ENCODE peak calls at places on chromosomes 11 and 22, in six cellular contexts. F is lower lobe of right lung, R is astrocyte of the spinal cord, K is progenitor cell of endocrine pancreas, T is heart right ventricle, Q is cardiac muscle cell. W is an unnamed sample.

GRCh38 chr11:95156916-95157568 is 67.4 kb downstream of the ENDOD1 start:
- DNase-seq in F (no peak), R (no peak), K (no peak), T (no peak), Q (no peak), W (no peak)

GRCh38 chr22:38694049-38694448 is 6.7 kb downstream of the JOSD1 start:
- DNase-seq in F (no peak), R (no peak), K (no peak), T (no peak), Q (no peak), W (no peak)

GRCh38 chr22:25368271-25368670 is 148.8 kb downstream of the CRYBB2 start:
- DNase-seq in F (no peak), R (peak), K (no peak), T (no peak), Q (no peak), W (no peak)

GRCh38 chr11:75582461-75582934 is 20.4 kb downstream of the SERPINH1 start:
- DNase-seq in F (no peak), R (no peak), K (no peak), T (no peak), Q (no peak), W (no peak)

GRCh38 chr22:28885939-28886338 is 2.6 kb downstream of the ZNRF3 start:
- DNase-seq in F (no peak), R (peak), K (no peak), T (no peak), Q (no peak), W (no peak)

GRCh38 chr11:131616456-131616855 is 246.0 kb downstream of the NTM start:
- DNase-seq in F (no peak), R (no peak), K (no peak), T (no peak), Q (no peak), W (no peak)

GRCh38 chr11:97683733-97684132 is 1293.9 kb downstream of the JRKL start:
- DNase-seq in F (no peak), R (no peak), K (no peak), T (no peak), Q (no peak), W (no peak)

GRCh38 chr11:32562839-32563599 is 20.6 kb upstream of the EIF3M start:
- DNase-seq in F (no peak), R (no peak), K (no peak), T (no peak), Q (no peak), W (no peak)

GRCh38 chr22:28232231-28232630 is 313.2 kb upstream of the PITPNB start:
- DNase-seq in F (no peak), R (no peak), K (no peak), T (no peak), Q (no peak), W (no peak)

GRCh38 chr11:110000045-110000502 is 93.1 kb upstream of the ZC3H12C start:
- DNase-seq in F (no peak), R (peak), K (no peak), T (no peak), Q (peak), W (no peak)

GRCh38 chr11:68386331-68386978 is 74.1 kb downstream of the LRP5 start:
- DNase-seq in F (no peak), R (no peak), K (no peak), T (no peak), Q (no peak), W (no peak)

GRCh38 chr22:17085277-17086091 is 684 bp downstream of the IL17RA start:
- DNase-seq in F (peak), R (no peak), K (no peak), T (peak), Q (no peak), W (no peak)

GRCh38 chr11:284081-285020 is 4.6 kb upstream of the PGGHG start:
- DNase-seq in F (no peak), R (no peak), K (no peak), T (no peak), Q (no peak), W (no peak)

GRCh38 chr11:17439316-17439782 is 37.3 kb downstream of the ABCC8 start:
- DNase-seq in F (no peak), R (no peak), K (no peak), T (no peak), Q (no peak), W (no peak)

GRCh38 chr11:1177771-1178090 is 20.0 kb downstream of the MUC5AC start:
- DNase-seq in F (no peak), R (no peak), K (no peak), T (no peak), Q (no peak), W (no peak)

GRCh38 chr22:27283714-27284113 is 517.8 kb downstream of the MN1 start:
- DNase-seq in F (no peak), R (no peak), K (no peak), T (no peak), Q (no peak), W (no peak)

GRCh38 chr11:129636926-129637325 is 178.7 kb upstream of the TMEM45B start:
- DNase-seq in F (no peak), R (peak), K (no peak), T (no peak), Q (no peak), W (no peak)

GRCh38 chr11:19259487-19260345 is 19.0 kb upstream of the E2F8 start:
- DNase-seq in F (peak), R (peak), K (peak), T (peak), Q (peak), W (no peak)

GRCh38 chr22:43881091-43882061 is 10.4 kb downstream of the PNPLA5 start:
- DNase-seq in F (no peak), R (no peak), K (no peak), T (no peak), Q (no peak), W (no peak)

GRCh38 chr22:46267431-46268279 is at the start of gene TTC38:
- DNase-seq in F (peak), R (peak), K (peak), T (peak), Q (peak), W (peak)
- TF ChIP-seq CTCF in F (no peak), R (no peak), K (no peak), T (no peak), Q (no peak), W (no peak)

GRCh38 chr22:34015642-34016041 is 95.4 kb upstream of the LARGE1 start:
- DNase-seq in F (no peak), R (no peak), K (no peak), T (no peak), Q (no peak), W (no peak)

GRCh38 chr22:34019190-34019845 is 99.0 kb upstream of the LARGE1 start:
- DNase-seq in F (no peak), R (no peak), K (no peak), T (no peak), Q (no peak), W (no peak)
- TF ChIP-seq CTCF in F (no peak), R (no peak), K (no peak), T (no peak), Q (no peak), W (no peak)

GRCh38 chr11:9139628-9140357 is 48.4 kb upstream of the SCUBE2 start:
- DNase-seq in F (no peak), R (no peak), K (no peak), T (no peak), Q (no peak), W (no peak)

GRCh38 chr11:9138133-9138453 is 46.7 kb upstream of the SCUBE2 start:
- DNase-seq in F (no peak), R (no peak), K (no peak), T (no peak), Q (no peak), W (no peak)

GRCh38 chr11:9136731-9137130 is 45.3 kb upstream of the SCUBE2 start:
- DNase-seq in F (no peak), R (no peak), K (no peak), T (no peak), Q (no peak), W (no peak)

GRCh38 chr11:9138612-9139579 is 47.5 kb upstream of the SCUBE2 start:
- DNase-seq in F (no peak), R (peak), K (no peak), T (no peak), Q (no peak), W (no peak)

DNA sequence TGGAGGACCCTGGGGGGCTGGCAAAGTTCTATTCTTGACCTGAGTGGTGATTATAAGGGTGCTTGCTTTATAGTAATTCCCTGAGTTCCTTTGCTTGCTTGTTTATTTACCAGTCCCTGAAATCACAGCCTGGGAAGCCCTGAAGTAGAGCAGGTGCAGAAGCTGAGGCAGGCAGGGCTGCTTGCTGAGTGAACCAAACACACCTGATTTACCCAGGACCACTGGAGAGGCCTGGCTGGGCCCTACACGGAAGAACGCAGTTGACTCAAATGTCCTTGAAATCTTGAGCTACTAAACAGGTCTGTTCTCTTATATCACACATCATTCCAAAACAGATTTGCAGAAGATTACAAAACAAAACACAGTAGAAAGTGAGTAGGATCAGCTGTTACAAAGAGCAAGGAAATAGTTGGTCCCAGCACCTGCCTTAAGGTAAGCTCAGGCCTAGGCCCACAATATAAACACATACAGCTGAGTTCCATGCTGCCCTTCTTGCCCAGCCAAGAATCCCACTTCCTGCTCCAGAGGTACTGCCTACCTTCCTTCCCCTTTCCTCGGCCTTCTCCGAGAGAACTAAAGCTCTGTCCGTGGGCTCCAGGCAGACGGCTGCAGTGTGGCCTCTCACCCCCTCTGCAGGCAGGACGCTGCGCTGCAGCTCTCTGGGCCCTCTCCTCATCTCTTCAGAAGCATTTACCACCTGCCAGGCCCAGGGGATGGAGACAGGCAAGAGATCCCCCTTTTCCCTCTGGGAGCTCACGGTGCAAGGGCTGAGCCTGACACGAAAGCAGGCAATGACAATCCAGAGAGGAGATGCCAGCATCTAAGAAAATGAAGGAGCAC is 46.1 kb upstream of the SCUBE2 start:
- DNase-seq in F (peak), R (peak), K (peak), T (peak), Q (peak), W (peak)
- TF ChIP-seq CTCF in F (peak), R (peak), K (peak), T (peak), Q (peak), W (peak)

GRCh38 chr22:19559324-19559811 is 35.2 kb upstream of the CLDN5 start:
- DNase-seq in F (no peak), R (no peak), K (no peak), T (no peak), Q (no peak), W (no peak)
- TF ChIP-seq CTCF in F (no peak), R (no peak), K (no peak), T (no peak), Q (no peak), W (no peak)

GRCh38 chr11:30147293-30147692 is 83.5 kb upstream of the FSHB start:
- DNase-seq in F (no peak), R (no peak), K (no peak), T (no peak), Q (no peak), W (no peak)

GRCh38 chr11:30143098-30143705 is 87.6 kb upstream of the FSHB start:
- DNase-seq in F (no peak), R (peak), K (peak), T (no peak), Q (peak), W (no peak)
- TF ChIP-seq CTCF in F (peak), R (peak), K (peak), T (peak), Q (peak), W (peak)

DNA sequence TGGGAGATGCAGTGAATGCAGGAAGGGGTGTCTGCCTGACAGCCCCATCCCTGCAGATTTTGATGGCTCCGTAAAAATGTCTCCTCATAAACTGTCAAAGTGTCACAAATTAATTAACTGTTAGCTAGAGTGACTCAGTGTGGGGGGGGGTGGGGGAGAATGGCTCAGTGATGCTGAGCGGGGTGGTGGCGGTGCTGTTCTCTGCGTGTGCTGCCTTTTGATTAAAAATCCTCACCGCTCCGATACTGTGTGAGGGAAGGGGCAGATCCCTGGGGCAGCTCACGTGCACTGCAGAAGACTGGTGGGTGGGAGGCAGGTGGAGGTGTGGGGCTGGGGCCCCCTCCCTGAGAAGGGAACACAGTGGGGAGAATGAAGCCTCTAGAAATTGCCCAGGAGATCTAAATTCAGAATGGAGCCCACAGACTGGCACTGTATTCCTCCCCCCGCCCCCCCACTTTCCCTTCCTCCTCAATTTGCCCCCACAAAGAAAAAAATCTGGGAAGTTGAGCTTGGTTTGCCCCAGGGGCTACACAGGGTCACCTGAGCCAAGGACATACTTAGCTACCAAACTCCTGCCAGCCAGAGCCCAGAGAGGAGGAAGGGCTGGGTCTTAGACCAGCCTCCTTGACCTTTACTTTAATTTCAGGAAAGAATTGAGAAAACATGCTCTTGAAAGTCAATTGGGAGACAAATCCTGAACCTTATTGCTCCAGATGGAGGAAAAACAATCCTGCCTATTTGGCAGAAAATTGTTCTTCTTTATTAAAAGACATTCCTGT is 39.8 kb downstream of the DRD2 start:
- DNase-seq in F (no peak), R (no peak), K (no peak), T (no peak), Q (no peak), W (no peak)
- TF ChIP-seq CTCF in F (no peak), R (no peak), K (no peak), T (no peak), Q (no peak), W (no peak)

GRCh38 chr11:118259138-118259537 is 5.0 kb downstream of the MPZL2 start:
- DNase-seq in F (no peak), R (no peak), K (no peak), T (no peak), Q (no peak), W (no peak)

GRCh38 chr11:118260353-118260752 is 3.7 kb downstream of the MPZL2 start:
- DNase-seq in F (no peak), R (no peak), K (no peak), T (no peak), Q (no peak), W (no peak)

GRCh38 chr11:118263109-118263508 is 988 bp downstream of the MPZL2 start:
- DNase-seq in F (no peak), R (no peak), K (no peak), T (no peak), Q (no peak), W (no peak)

GRCh38 chr11:118263694-118264567 is at the start of gene MPZL2:
- DNase-seq in F (peak), R (no peak), K (peak), T (no peak), Q (peak), W (peak)

GRCh38 chr11:118258410-118258809 is 5.7 kb downstream of the MPZL2 start:
- DNase-seq in F (no peak), R (no peak), K (no peak), T (no peak), Q (no peak), W (no peak)
- TF ChIP-seq CTCF in F (no peak), R (peak), K (peak), T (no peak), Q (peak), W (no peak)

DNA sequence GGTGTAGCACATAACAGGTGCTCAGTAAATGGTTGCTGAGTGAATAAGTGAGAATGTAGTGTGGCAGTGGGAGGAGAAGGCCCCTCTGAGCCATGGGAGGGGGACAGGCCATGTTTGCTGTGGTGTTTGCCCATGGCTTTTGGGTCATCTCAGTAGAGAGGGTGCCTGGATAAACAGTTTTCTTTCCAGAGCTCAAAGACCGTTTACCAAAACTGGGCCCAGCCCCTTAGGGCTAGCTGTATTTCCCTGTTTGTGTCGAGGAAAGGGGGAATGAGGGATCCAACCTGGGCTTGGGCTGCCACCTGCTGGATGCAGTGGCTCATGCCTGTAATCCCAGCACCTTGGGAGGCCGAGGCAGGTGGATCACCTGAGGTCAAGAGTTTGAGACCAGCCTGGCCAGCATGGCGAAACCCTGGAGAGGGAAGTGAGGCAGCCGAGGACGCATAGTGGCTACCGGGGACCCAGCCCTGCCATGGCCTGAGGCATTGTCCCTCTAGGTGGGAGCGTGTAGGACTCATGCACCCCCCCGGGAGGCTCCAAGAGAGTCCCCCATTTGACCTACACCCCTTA is 8.7 kb upstream of the LTO1 start:
- DNase-seq in F (no peak), R (no peak), K (no peak), T (no peak), Q (no peak), W (no peak)
- TF ChIP-seq CTCF in F (peak), R (peak), K (peak), T (peak), Q (peak), W (peak)

DNA sequence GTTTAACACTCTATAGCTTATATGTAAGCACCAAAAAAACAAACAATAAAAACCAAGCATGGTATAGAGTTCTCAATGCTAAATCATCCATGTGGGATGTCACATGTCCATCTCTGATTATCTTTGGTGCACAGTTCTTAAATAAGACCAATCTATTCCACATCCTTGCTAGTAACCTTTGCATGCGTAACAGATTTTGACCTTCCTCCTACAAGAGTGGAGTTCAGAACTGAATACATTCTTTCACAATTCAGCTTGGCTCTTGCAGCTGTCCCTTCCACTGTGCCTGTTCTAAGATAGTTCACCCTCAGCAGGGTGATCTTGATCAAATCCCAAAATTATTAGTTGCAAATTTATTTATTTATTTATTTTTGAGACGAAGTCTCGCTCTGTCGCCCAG is 21.1 kb downstream of the PRR14L start:
- DNase-seq in F (no peak), R (no peak), K (no peak), T (no peak), Q (no peak), W (no peak)
- TF ChIP-seq CTCF in F (no peak), R (no peak), K (no peak), T (no peak), Q (no peak), W (no peak)